ENCODE peak calls at places on chromosomes 6 and 20, in six cellular contexts. S is RWPE2, W is NB4, T is tibial artery, O is CD14-positive monocyte, A is AG04450. V is an unnamed sample.

GRCh38 chr6:131183427-131184095 is 48.3 kb downstream of the AKAP7 start:
- DNase-seq in S (no peak), W (no peak), T (no peak), O (no peak), A (no peak), V (no peak)

GRCh38 chr6:72522735-72523141 is 99.1 kb upstream of the KCNQ5 start:
- DNase-seq in S (no peak), W (peak; percentile 39), T (no peak), O (no peak), A (no peak), V (no peak)

GRCh38 chr6:113650610-113650979 is 206.6 kb upstream of the MARCKS start:
- DNase-seq in S (no peak), W (no peak), T (no peak), O (no peak), A (no peak), V (no peak)

GRCh38 chr20:49865559-49865958 is 49.8 kb downstream of the SPATA2 start:
- DNase-seq in S (no peak), W (no peak), T (no peak), O (no peak), A (no peak), V (no peak)

GRCh38 chr6:41097467-41098090 is 24.8 kb downstream of the NFYA start:
- DNase-seq in S (no peak), W (no peak), T (no peak), O (no peak), A (no peak), V (peak; percentile 65)

GRCh38 chr20:41415191-41415590 is 48.6 kb upstream of the EMILIN3 start:
- DNase-seq in S (no peak), W (no peak), T (no peak), O (no peak), A (no peak), V (no peak)

GRCh38 chr20:46267108-46267820 is 41.0 kb downstream of the CDH22 start:
- DNase-seq in S (no peak), W (no peak), T (no peak), O (no peak), A (no peak), V (no peak)

GRCh38 chr6:20877008-20877937 is 343.0 kb downstream of the CDKAL1 start:
- DNase-seq in S (peak; percentile 80), W (peak; percentile 22), T (peak; percentile 60), O (no peak), A (peak; percentile 76), V (peak; percentile 94)

GRCh38 chr20:63161176-63161651 is 54.7 kb downstream of the YTHDF1 start:
- DNase-seq in S (peak; percentile 75), W (no peak), T (no peak), O (no peak), A (no peak), V (no peak)

GRCh38 chr20:1376007-1376406 is 16.8 kb downstream of the FKBP1A start:
- DNase-seq in S (no peak), W (peak; percentile 73), T (no peak), O (peak; percentile 64), A (no peak), V (no peak)

GRCh38 chr20:53411129-53411528 is 182.5 kb downstream of the ZNF217 start:
- DNase-seq in S (no peak), W (no peak), T (no peak), O (no peak), A (no peak), V (no peak)

GRCh38 chr6:48036316-48036715 is 74.7 kb downstream of the PTCHD4 start:
- DNase-seq in S (no peak), W (no peak), T (no peak), O (no peak), A (no peak), V (peak; percentile 24)

GRCh38 chr6:159483259-159483658 is 209.8 kb downstream of the SOD2 start:
- DNase-seq in S (no peak), W (no peak), T (no peak), O (no peak), A (no peak), V (no peak)

GRCh38 chr6:149114167-149114566 is 203.3 kb upstream of the TAB2 start:
- DNase-seq in S (no peak), W (no peak), T (no peak), O (no peak), A (no peak), V (no peak)

GRCh38 chr20:19688031-19688806 is 69.8 kb upstream of the RIN2 start:
- DNase-seq in S (peak; percentile 85), W (peak; percentile 55), T (peak; percentile 78), O (peak; percentile 60), A (peak; percentile 76), V (peak; percentile 97)

DNA sequence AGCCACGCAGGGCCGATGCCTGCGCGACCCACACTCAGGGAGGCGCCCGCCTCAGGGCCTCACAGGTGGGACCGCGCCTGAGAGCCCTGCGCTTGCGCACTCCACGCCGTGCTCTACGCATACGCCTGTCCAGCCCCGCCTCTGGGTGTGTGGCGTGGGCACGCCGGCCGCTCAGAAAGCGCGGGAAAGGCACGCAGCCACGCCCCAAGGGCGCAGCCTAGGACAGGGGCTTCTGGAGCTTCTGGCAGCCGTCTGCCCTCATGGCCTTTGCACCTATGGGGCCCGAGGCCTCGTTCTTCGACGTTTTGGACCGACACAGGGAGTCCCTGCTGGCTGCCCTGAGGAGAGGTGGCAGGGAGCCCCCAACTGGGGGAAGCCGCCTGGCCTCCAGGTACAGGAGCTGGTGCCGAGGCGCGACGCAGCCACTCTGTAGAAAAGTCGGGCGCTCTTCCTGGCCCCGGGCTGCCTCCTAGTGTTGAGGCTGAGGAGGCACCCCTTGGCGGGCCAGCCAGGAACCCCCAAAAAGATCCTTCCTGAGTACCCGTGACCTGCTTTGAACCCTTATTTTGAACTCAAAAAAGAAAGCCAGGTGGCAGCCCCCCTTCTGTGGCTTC is at the start of gene SPO11:
- DNase-seq in S (peak; percentile 75), W (peak; percentile 23), T (no peak), O (no peak), A (no peak), V (no peak)
- TF ChIP-seq CTCF in S (peak; percentile 15), W (peak; percentile 37), T (no peak), O (no peak), A (no peak), V (peak; percentile 19)

GRCh38 chr6:45626087-45626891 is 248.6 kb upstream of the SUPT3H start:
- DNase-seq in S (peak; percentile 83), W (peak; percentile 93), T (no peak), O (no peak), A (peak; percentile 65), V (peak; percentile 93)
- TF ChIP-seq CTCF in S (no peak), W (no peak), T (no peak), O (no peak), A (no peak), V (no peak)

DNA sequence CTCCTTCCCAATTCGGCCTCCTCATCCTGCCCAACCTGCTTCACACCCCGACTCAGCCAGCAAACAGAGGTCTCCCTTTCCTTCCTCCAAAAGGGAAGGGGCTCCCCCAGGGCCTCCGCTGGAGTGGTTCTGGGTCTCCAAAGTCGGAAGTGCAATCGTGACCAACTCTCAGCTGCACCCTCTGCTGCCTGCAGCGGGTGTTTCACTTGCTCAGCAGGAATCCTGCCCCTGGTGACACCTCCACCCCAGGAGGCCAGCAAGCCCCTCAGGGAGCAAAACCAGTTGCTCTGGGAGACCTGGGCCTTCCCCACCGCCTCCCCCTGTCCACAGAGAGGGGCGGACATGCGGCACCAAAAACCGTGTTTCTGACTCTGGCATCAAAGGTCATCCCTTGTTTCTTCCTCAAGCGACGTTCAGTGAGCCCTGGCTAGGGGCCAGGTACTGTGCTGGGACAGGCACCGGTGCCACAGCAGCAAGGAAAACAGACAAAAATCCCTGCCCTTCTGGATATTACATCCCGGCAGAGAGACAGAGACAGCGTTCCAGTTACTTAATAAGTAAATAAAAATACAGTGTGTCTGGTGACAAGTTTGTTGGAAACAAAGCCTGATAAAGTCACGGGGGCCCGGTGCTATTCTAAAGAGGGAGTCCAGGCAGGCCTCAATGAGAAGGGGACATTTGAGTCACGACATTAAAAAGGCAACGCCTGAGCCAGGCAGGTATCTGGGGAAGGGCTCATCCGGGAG is 219.0 kb downstream of the BMP7 start:
- DNase-seq in S (no peak), W (peak; percentile 80), T (no peak), O (peak; percentile 18), A (no peak), V (no peak)
- TF ChIP-seq CTCF in S (peak; percentile 45), W (peak; percentile 62), T (no peak), O (no peak), A (no peak), V (peak; percentile 15)

GRCh38 chr6:124400600-124400999 is 561.6 kb upstream of the RNF217 start:
- DNase-seq in S (no peak), W (no peak), T (no peak), O (no peak), A (no peak), V (no peak)
- TF ChIP-seq CTCF in S (peak; percentile 46), W (no peak), T (no peak), O (no peak), A (no peak), V (no peak)

GRCh38 chr6:19866900-19867627 is 29.9 kb downstream of the ID4 start:
- DNase-seq in S (no peak), W (no peak), T (no peak), O (no peak), A (peak; percentile 1), V (peak; percentile 61)

GRCh38 chr6:19873031-19873430 is 35.9 kb downstream of the ID4 start:
- DNase-seq in S (no peak), W (peak; percentile 15), T (no peak), O (no peak), A (no peak), V (peak; percentile 6)

GRCh38 chr6:19870322-19870721 is 33.2 kb downstream of the ID4 start:
- DNase-seq in S (no peak), W (no peak), T (no peak), O (no peak), A (no peak), V (no peak)

GRCh38 chr6:19866199-19866872 is 29.2 kb downstream of the ID4 start:
- DNase-seq in S (no peak), W (no peak), T (no peak), O (no peak), A (no peak), V (no peak)

GRCh38 chr6:19869464-19869863 is 32.3 kb downstream of the ID4 start:
- DNase-seq in S (no peak), W (peak; percentile 31), T (no peak), O (no peak), A (no peak), V (no peak)
- TF ChIP-seq CTCF in S (no peak), W (no peak), T (no peak), O (no peak), A (no peak), V (peak; percentile 9)

GRCh38 chr6:16338577-16339262 is 100.3 kb downstream of the GMPR start:
- DNase-seq in S (peak; percentile 83), W (no peak), T (peak; percentile 85), O (no peak), A (peak; percentile 99), V (peak; percentile 99)
- TF ChIP-seq CTCF in S (peak; percentile 52), W (peak; percentile 26), T (peak; percentile 35), O (peak; percentile 9), A (peak; percentile 85), V (peak; percentile 87)